ENCODE peak calls at places on chromosomes 1 and 21, in seven cellular contexts. One of them, this sample, is unnamed.
A peak's percentile ranks its signal among the peaks of the same experiment; 100 is the strongest.

GRCh38 chr1:234473123-234473522 is 5.9 kb downstream of the TARBP1 start:
- DNase-seq in kidney: no peak
- DNase-seq in CD8-positive, alpha-beta T cell: no peak
- DNase-seq in gastrocnemius medialis: no peak
- DNase-seq in cardiac muscle cell: no peak
- DNase-seq in neural crest cell: no peak
- DNase-seq in cardiac fibroblast: no peak
- DNase-seq in this sample: no peak

GRCh38 chr1:15236226-15237145 is 10.5 kb upstream of the FHAD1 start:
- DNase-seq in kidney: no peak
- DNase-seq in CD8-positive, alpha-beta T cell: no peak
- DNase-seq in gastrocnemius medialis: no peak
- DNase-seq in cardiac muscle cell: no peak
- DNase-seq in neural crest cell: no peak
- DNase-seq in cardiac fibroblast: peak; percentile 25
- DNase-seq in this sample: no peak

GRCh38 chr1:209404577-209404976 is 178.9 kb upstream of the CAMK1G start:
- DNase-seq in kidney: no peak
- DNase-seq in CD8-positive, alpha-beta T cell: no peak
- DNase-seq in gastrocnemius medialis: no peak
- DNase-seq in cardiac muscle cell: peak; percentile 29
- DNase-seq in neural crest cell: no peak
- DNase-seq in cardiac fibroblast: peak; percentile 33
- DNase-seq in this sample: no peak

GRCh38 chr1:31417148-31417547 is 4.1 kb downstream of the SERINC2 start:
- DNase-seq in kidney: no peak
- DNase-seq in CD8-positive, alpha-beta T cell: no peak
- DNase-seq in gastrocnemius medialis: no peak
- DNase-seq in cardiac muscle cell: no peak
- DNase-seq in neural crest cell: no peak
- DNase-seq in cardiac fibroblast: no peak
- DNase-seq in this sample: no peak

GRCh38 chr1:245682638-245683376 is 528.0 kb downstream of the KIF26B start:
- DNase-seq in kidney: no peak
- DNase-seq in CD8-positive, alpha-beta T cell: no peak
- DNase-seq in gastrocnemius medialis: no peak
- DNase-seq in cardiac muscle cell: peak; percentile 56
- DNase-seq in neural crest cell: no peak
- DNase-seq in cardiac fibroblast: peak; percentile 4
- DNase-seq in this sample: no peak

GRCh38 chr1:55127827-55128343 is 87.3 kb downstream of the USP24 start:
- DNase-seq in kidney: no peak
- DNase-seq in CD8-positive, alpha-beta T cell: no peak
- DNase-seq in gastrocnemius medialis: no peak
- DNase-seq in cardiac muscle cell: peak; percentile 10
- DNase-seq in neural crest cell: no peak
- DNase-seq in cardiac fibroblast: peak; percentile 70
- DNase-seq in this sample: no peak

GRCh38 chr21:30605968-30606367 is 5.1 kb downstream of the KRTAP22-1 start:
- DNase-seq in kidney: no peak
- DNase-seq in CD8-positive, alpha-beta T cell: no peak
- DNase-seq in gastrocnemius medialis: no peak
- DNase-seq in cardiac muscle cell: no peak
- DNase-seq in neural crest cell: no peak
- DNase-seq in cardiac fibroblast: no peak
- DNase-seq in this sample: no peak

GRCh38 chr1:93275634-93276295 is 69.9 kb upstream of the DR1 start:
- DNase-seq in kidney: no peak
- DNase-seq in CD8-positive, alpha-beta T cell: no peak
- DNase-seq in gastrocnemius medialis: no peak
- DNase-seq in cardiac muscle cell: no peak
- DNase-seq in neural crest cell: no peak
- DNase-seq in cardiac fibroblast: peak; percentile 6
- DNase-seq in this sample: no peak

GRCh38 chr1:24908591-24909259 is 21.4 kb downstream of the RUNX3 start:
- DNase-seq in kidney: peak; percentile 16
- DNase-seq in CD8-positive, alpha-beta T cell: no peak
- DNase-seq in gastrocnemius medialis: no peak
- DNase-seq in cardiac muscle cell: no peak
- DNase-seq in neural crest cell: no peak
- DNase-seq in cardiac fibroblast: no peak
- DNase-seq in this sample: peak; percentile 39

GRCh38 chr1:173915596-173915995 is 1.5 kb downstream of the SERPINC1 start:
- DNase-seq in kidney: no peak
- DNase-seq in CD8-positive, alpha-beta T cell: no peak
- DNase-seq in gastrocnemius medialis: no peak
- DNase-seq in cardiac muscle cell: no peak
- DNase-seq in neural crest cell: no peak
- DNase-seq in cardiac fibroblast: no peak
- DNase-seq in this sample: no peak

GRCh38 chr1:38114231-38114630 is 67.6 kb upstream of the POU3F1 start:
- DNase-seq in kidney: no peak
- DNase-seq in CD8-positive, alpha-beta T cell: no peak
- DNase-seq in gastrocnemius medialis: no peak
- DNase-seq in cardiac muscle cell: peak; percentile 17
- DNase-seq in neural crest cell: no peak
- DNase-seq in cardiac fibroblast: no peak
- DNase-seq in this sample: no peak

GRCh38 chr1:155977607-155978324 is 581 bp downstream of the ARHGEF2 start:
- DNase-seq in kidney: peak; percentile 89
- DNase-seq in CD8-positive, alpha-beta T cell: peak; percentile 45
- DNase-seq in gastrocnemius medialis: no peak
- DNase-seq in cardiac muscle cell: no peak
- DNase-seq in neural crest cell: no peak
- DNase-seq in cardiac fibroblast: no peak
- DNase-seq in this sample: no peak

GRCh38 chr1:235857756-235858155 is 8.9 kb downstream of the LYST start:
- DNase-seq in kidney: no peak
- DNase-seq in CD8-positive, alpha-beta T cell: no peak
- DNase-seq in gastrocnemius medialis: no peak
- DNase-seq in cardiac muscle cell: no peak
- DNase-seq in neural crest cell: no peak
- DNase-seq in cardiac fibroblast: no peak
- DNase-seq in this sample: no peak

GRCh38 chr1:151514366-151514765 is 3.2 kb downstream of the CGN start:
- DNase-seq in kidney: no peak
- DNase-seq in CD8-positive, alpha-beta T cell: no peak
- DNase-seq in gastrocnemius medialis: no peak
- DNase-seq in cardiac muscle cell: no peak
- DNase-seq in neural crest cell: no peak
- DNase-seq in cardiac fibroblast: no peak
- DNase-seq in this sample: no peak

GRCh38 chr1:175891783-175892309 is 148.5 kb upstream of the TNR start:
- DNase-seq in kidney: no peak
- DNase-seq in CD8-positive, alpha-beta T cell: no peak
- DNase-seq in gastrocnemius medialis: no peak
- DNase-seq in cardiac muscle cell: no peak
- DNase-seq in neural crest cell: no peak
- DNase-seq in cardiac fibroblast: no peak
- DNase-seq in this sample: no peak

GRCh38 chr1:192705510-192705909 is 69.6 kb downstream of the RGS13 start:
- DNase-seq in kidney: no peak
- DNase-seq in CD8-positive, alpha-beta T cell: no peak
- DNase-seq in gastrocnemius medialis: no peak
- DNase-seq in cardiac muscle cell: no peak
- DNase-seq in neural crest cell: no peak
- DNase-seq in cardiac fibroblast: no peak
- DNase-seq in this sample: no peak

GRCh38 chr1:159132271-159132881 is 39.0 kb upstream of the CADM3 start:
- DNase-seq in kidney: peak; percentile 76
- DNase-seq in CD8-positive, alpha-beta T cell: peak; percentile 72
- DNase-seq in gastrocnemius medialis: peak; percentile 4
- DNase-seq in cardiac muscle cell: peak; percentile 78
- DNase-seq in neural crest cell: peak; percentile 76
- DNase-seq in cardiac fibroblast: peak; percentile 78
- DNase-seq in this sample: no peak

GRCh38 chr1:65432918-65433317 is 12.4 kb downstream of the LEPR start:
- DNase-seq in kidney: no peak
- DNase-seq in CD8-positive, alpha-beta T cell: no peak
- DNase-seq in gastrocnemius medialis: no peak
- DNase-seq in cardiac muscle cell: no peak
- DNase-seq in neural crest cell: no peak
- DNase-seq in cardiac fibroblast: no peak
- DNase-seq in this sample: no peak

GRCh38 chr21:17492415-17493168 is 20.3 kb upstream of the CXADR start:
- DNase-seq in kidney: no peak
- DNase-seq in CD8-positive, alpha-beta T cell: no peak
- DNase-seq in gastrocnemius medialis: no peak
- DNase-seq in cardiac muscle cell: peak; percentile 6
- DNase-seq in neural crest cell: no peak
- DNase-seq in cardiac fibroblast: no peak
- DNase-seq in this sample: no peak

GRCh38 chr1:51953079-51953478 is 37.4 kb downstream of the RAB3B start:
- DNase-seq in kidney: no peak
- DNase-seq in CD8-positive, alpha-beta T cell: no peak
- DNase-seq in gastrocnemius medialis: no peak
- DNase-seq in cardiac muscle cell: no peak
- DNase-seq in neural crest cell: no peak
- DNase-seq in cardiac fibroblast: peak; percentile 30
- DNase-seq in this sample: no peak

GRCh38 chr1:94020764-94021579 is 100.0 kb downstream of the ABCA4 start:
- DNase-seq in kidney: no peak
- DNase-seq in CD8-positive, alpha-beta T cell: peak; percentile 23
- DNase-seq in gastrocnemius medialis: no peak
- DNase-seq in cardiac muscle cell: peak; percentile 98
- DNase-seq in neural crest cell: no peak
- DNase-seq in cardiac fibroblast: peak; percentile 89
- DNase-seq in this sample: no peak

GRCh38 chr1:19110266-19110927 is 99.7 kb downstream of the UBR4 start:
- DNase-seq in kidney: no peak
- DNase-seq in CD8-positive, alpha-beta T cell: no peak
- DNase-seq in gastrocnemius medialis: no peak
- DNase-seq in cardiac muscle cell: no peak
- DNase-seq in neural crest cell: no peak
- DNase-seq in cardiac fibroblast: no peak
- DNase-seq in this sample: no peak

GRCh38 chr1:60895167-60896124 is 186.9 kb upstream of the NFIA start:
- DNase-seq in kidney: no peak
- DNase-seq in CD8-positive, alpha-beta T cell: no peak
- DNase-seq in gastrocnemius medialis: no peak
- DNase-seq in cardiac muscle cell: peak; percentile 79
- DNase-seq in neural crest cell: no peak
- DNase-seq in cardiac fibroblast: peak; percentile 33
- DNase-seq in this sample: no peak

GRCh38 chr1:203099760-203100159 is 13.9 kb upstream of the MYOG start:
- DNase-seq in kidney: peak; percentile 26
- DNase-seq in CD8-positive, alpha-beta T cell: no peak
- DNase-seq in gastrocnemius medialis: no peak
- DNase-seq in cardiac muscle cell: no peak
- DNase-seq in neural crest cell: no peak
- DNase-seq in cardiac fibroblast: no peak
- DNase-seq in this sample: peak; percentile 38

DNA sequence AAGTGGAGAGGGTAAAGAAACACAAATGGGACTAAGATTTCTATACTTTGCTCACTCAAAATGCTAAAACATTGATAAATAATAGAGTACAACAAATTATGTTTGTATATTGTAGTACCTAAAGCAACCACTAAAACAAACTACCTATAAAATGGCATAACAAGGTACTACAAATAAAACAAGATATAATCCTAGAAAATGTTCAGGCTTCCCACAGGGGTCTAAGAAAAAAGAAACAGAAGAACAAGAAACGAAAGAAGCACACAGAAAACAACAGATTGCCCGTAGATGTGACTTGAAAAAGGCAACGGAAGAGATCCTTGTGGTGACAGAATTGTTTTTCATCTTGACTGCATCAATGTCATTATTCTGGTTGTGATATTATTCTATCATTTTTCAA is 63.3 kb upstream of the ADGRL4 start:
- DNase-seq in kidney: no peak
- DNase-seq in CD8-positive, alpha-beta T cell: no peak
- DNase-seq in gastrocnemius medialis: no peak
- DNase-seq in cardiac muscle cell: no peak
- DNase-seq in neural crest cell: no peak
- DNase-seq in cardiac fibroblast: no peak
- DNase-seq in this sample: no peak
- TF ChIP-seq CTCF in kidney: no peak
- TF ChIP-seq CTCF in CD8-positive, alpha-beta T cell: no peak
- TF ChIP-seq CTCF in gastrocnemius medialis: no peak
- TF ChIP-seq CTCF in cardiac muscle cell: no peak
- TF ChIP-seq CTCF in neural crest cell: peak; percentile 47
- TF ChIP-seq CTCF in cardiac fibroblast: peak; percentile 18
- TF ChIP-seq CTCF in this sample: peak; percentile 41

GRCh38 chr21:41023936-41024335 is 144.0 kb upstream of the BACE2 start:
- DNase-seq in kidney: no peak
- DNase-seq in CD8-positive, alpha-beta T cell: no peak
- DNase-seq in gastrocnemius medialis: no peak
- DNase-seq in cardiac muscle cell: no peak
- DNase-seq in neural crest cell: no peak
- DNase-seq in cardiac fibroblast: no peak
- DNase-seq in this sample: no peak
- TF ChIP-seq CTCF in kidney: no peak
- TF ChIP-seq CTCF in CD8-positive, alpha-beta T cell: no peak
- TF ChIP-seq CTCF in gastrocnemius medialis: no peak
- TF ChIP-seq CTCF in cardiac muscle cell: no peak
- TF ChIP-seq CTCF in neural crest cell: no peak
- TF ChIP-seq CTCF in cardiac fibroblast: no peak
- TF ChIP-seq CTCF in this sample: no peak

DNA sequence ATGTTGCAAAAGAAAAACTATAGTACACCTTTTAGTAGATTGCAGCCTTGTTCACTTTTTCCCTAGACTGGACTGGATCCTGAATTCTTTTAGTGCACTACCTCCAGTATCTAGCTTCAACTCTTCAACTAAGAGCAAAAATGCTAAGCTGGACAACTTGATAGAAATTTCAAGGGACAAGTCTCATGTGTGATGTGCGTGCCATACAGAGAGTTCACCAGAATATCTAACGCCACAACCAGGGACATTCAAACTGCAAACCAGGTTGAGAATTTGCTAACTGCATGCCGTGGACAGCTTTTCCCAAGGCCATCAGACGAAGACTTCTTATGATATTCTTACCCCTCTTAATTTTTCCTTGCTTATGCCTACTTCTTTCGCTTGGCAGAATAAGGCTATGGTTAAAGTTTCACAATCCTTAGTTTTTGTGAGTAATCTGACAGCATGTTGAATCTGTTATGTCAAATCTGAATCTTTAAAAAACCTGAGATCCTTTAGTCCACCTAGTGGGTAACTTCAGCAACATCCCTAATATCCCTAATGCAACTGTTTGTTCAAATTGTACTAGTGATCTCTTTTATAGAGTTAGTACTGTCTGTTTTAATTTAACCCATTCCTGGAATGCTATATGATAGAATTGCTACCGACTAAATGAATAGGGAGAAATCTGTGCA is 66.4 kb downstream of the DDAH1 start:
- DNase-seq in kidney: no peak
- DNase-seq in CD8-positive, alpha-beta T cell: no peak
- DNase-seq in gastrocnemius medialis: no peak
- DNase-seq in cardiac muscle cell: peak; percentile 77
- DNase-seq in neural crest cell: no peak
- DNase-seq in cardiac fibroblast: peak; percentile 82
- DNase-seq in this sample: no peak
- TF ChIP-seq CTCF in kidney: peak; percentile 32
- TF ChIP-seq CTCF in CD8-positive, alpha-beta T cell: no peak
- TF ChIP-seq CTCF in gastrocnemius medialis: peak; percentile 42
- TF ChIP-seq CTCF in cardiac muscle cell: peak; percentile 50
- TF ChIP-seq CTCF in neural crest cell: peak; percentile 44
- TF ChIP-seq CTCF in cardiac fibroblast: peak; percentile 47
- TF ChIP-seq CTCF in this sample: peak; percentile 78

GRCh38 chr1:160578175-160578693 is 1.1 kb downstream of the CD84 start:
- DNase-seq in kidney: no peak
- DNase-seq in CD8-positive, alpha-beta T cell: no peak
- DNase-seq in gastrocnemius medialis: no peak
- DNase-seq in cardiac muscle cell: no peak
- DNase-seq in neural crest cell: no peak
- DNase-seq in cardiac fibroblast: no peak
- DNase-seq in this sample: no peak
- TF ChIP-seq CTCF in kidney: no peak
- TF ChIP-seq CTCF in CD8-positive, alpha-beta T cell: no peak
- TF ChIP-seq CTCF in gastrocnemius medialis: no peak
- TF ChIP-seq CTCF in cardiac muscle cell: no peak
- TF ChIP-seq CTCF in neural crest cell: no peak
- TF ChIP-seq CTCF in cardiac fibroblast: no peak
- TF ChIP-seq CTCF in this sample: no peak

This sample was measured in chondrocyte.